ENCODE peak calls at places on chromosomes 6 and 20, in four cellular contexts. G is right lobe of liver, L is IMR-90, N is stomach. A is an unnamed sample. For H3K4me1, the result is how much of the 10 kb centered on the place peaks cover.

GRCh38 chr6:27495386-27496135 is 22.7 kb upstream of the ZNF184 start:
- DNase-seq in L (peak), G (no peak), N (no peak), A (no peak)

GRCh38 chr6:116405663-116406329 is 35.0 kb downstream of the DSE start:
- DNase-seq in N (no peak), G (no peak), L (peak), A (no peak)

GRCh38 chr6:157597461-157598312 is 216.7 kb downstream of the ZDHHC14 start:
- DNase-seq in N (peak), L (no peak), G (peak), A (no peak)

GRCh38 chr6:32118782-32119628 is 9.0 kb downstream of the ATF6B start:
- DNase-seq in N (peak), L (peak), G (peak), A (peak)

GRCh38 chr6:43990275-43990626 is 137.0 kb downstream of the MRPL14 start:
- DNase-seq in N (no peak), L (peak), G (no peak), A (no peak)

GRCh38 chr6:35048631-35049083 is 92.5 kb downstream of the TCP11 start:
- DNase-seq in N (no peak), G (no peak), L (peak), A (no peak)

GRCh38 chr6:118764766-118765165 is 113.4 kb upstream of the CEP85L start:
- DNase-seq in L (no peak), N (no peak), G (no peak), A (no peak)

GRCh38 chr20:38789503-38790209 is 15.8 kb upstream of the PPP1R16B start:
- DNase-seq in N (no peak), L (peak), G (no peak), A (no peak)

GRCh38 chr6:33858053-33858475 is 54.3 kb upstream of the MLN start:
- DNase-seq in G (no peak), L (no peak), N (no peak), A (no peak)

GRCh38 chr6:107731422-107732319 is 92.4 kb downstream of the SCML4 start:
- DNase-seq in G (no peak), L (no peak), N (no peak), A (peak)

GRCh38 chr6:80357674-80358073 is 251.2 kb downstream of the BCKDHB start:
- DNase-seq in N (no peak), G (no peak), L (no peak), A (no peak)

GRCh38 chr6:46989384-46989783 is 52.7 kb downstream of the ADGRF1 start:
- DNase-seq in L (no peak), N (peak), G (peak), A (no peak)

GRCh38 chr20:48335421-48336090 is 492.2 kb downstream of the PREX1 start:
- DNase-seq in L (no peak), G (no peak), N (no peak), A (no peak)

GRCh38 chr6:23114812-23115504 is 545.6 kb downstream of the HDGFL1 start:
- DNase-seq in N (no peak), G (no peak), L (no peak), A (no peak)

GRCh38 chr20:13220857-13221297 is at the start of gene ISM1:
- DNase-seq in L (no peak), N (no peak), G (peak), A (no peak)

GRCh38 chr6:108959972-108960582 is 111.9 kb downstream of the ARMC2 start:
- DNase-seq in N (no peak), L (no peak), G (no peak), A (no peak)
- H3K4me3 ChIP-seq in N (no peak), L (no peak), G (no peak), A (no peak)

GRCh38 chr20:50649587-50649986 is 41.8 kb downstream of the RIPOR3 start:
- DNase-seq in N (no peak), G (no peak), L (no peak), A (no peak)
- H3K4me1 ChIP-seq in N (under half), G (under half), L (under half), A (under half)

DNA sequence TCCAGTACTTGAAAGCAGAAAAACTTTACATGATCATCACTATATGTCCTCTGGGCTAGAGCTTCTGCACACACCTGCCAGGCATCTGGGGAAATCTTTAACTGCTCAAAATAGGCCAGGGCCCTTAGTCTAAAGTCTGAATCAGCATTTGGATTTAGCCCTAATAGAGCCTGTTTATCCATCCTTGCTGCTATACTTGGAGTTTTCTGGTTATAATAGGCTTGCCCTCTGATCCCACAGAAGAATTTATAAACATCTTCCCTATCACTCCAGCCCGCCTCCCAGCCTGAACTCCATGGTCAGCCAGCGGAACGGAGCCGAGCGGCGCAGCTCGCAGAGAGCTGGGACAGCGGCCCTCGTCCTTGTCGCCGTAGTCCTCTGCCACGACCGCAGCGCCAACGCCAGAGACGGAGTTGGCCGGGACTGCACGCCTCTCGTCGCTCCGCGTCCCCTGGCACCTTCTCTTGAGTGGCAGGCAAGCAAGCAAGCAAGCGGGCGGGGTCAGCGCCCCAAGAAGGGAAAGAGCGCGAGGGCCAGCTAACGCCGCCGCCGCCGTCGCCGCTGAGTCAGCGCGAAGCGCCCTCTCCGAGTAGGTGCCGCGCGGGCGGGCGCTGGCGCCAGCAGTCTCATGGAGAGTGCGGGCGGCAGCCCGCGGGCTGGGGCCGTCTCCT is 25.4 kb upstream of the ASIP start:
- DNase-seq in N (peak), G (peak), L (peak), A (no peak)
- H3K4me3 ChIP-seq in N (peak), G (peak), L (peak), A (peak)

GRCh38 chr6:3741477-3741871 is 10.0 kb downstream of the PXDC1 start:
- DNase-seq in N (no peak), L (no peak), G (no peak), A (no peak)
- H3K4me1 ChIP-seq in N (half or more), L (under half), G (half or more), A (half or more)

GRCh38 chr6:41639556-41640371 is 1.5 kb downstream of the MDFI start:
- DNase-seq in G (no peak), N (no peak), L (no peak), A (no peak)
- H3K4me3 ChIP-seq in G (no peak), N (no peak), L (no peak), A (peak)

GRCh38 chr6:20205722-20206154 is 6.5 kb downstream of the MBOAT1 start:
- DNase-seq in N (no peak), G (no peak), L (no peak), A (no peak)
- H3K4me1 ChIP-seq in N (half or more), G (under half), L (under half), A (half or more)

GRCh38 chr20:840858-841567 is 7.5 kb downstream of the FAM110A start:
- DNase-seq in N (peak), L (no peak), G (peak), A (no peak)
- H3K4me3 ChIP-seq in N (peak), L (peak), G (peak), A (peak)

GRCh38 chr20:3270051-3270450 is 31.1 kb upstream of the SLC4A11 start:
- DNase-seq in L (no peak), N (no peak), G (no peak), A (no peak)
- H3K4me1 ChIP-seq in L (under half), N (under half), G (under half), A (under half)

A was measured in vagina.